ENCODE peak calls at places on chromosomes 2 and 18, in eight cellular contexts. One of them, this sample, is unnamed.

GRCh38 chr18:23314672-23315071 is 138.4 kb upstream of the RIOK3 start:
- DNase-seq in HTR-8/SVneo: no peak
- DNase-seq in GM19239: no peak
- DNase-seq in posterior cingulate gyrus: no peak
- DNase-seq in epithelial cell of esophagus: no peak
- DNase-seq in left lung: no peak
- DNase-seq in cardiac muscle cell: no peak
- DNase-seq in erythroblast: no peak
- DNase-seq in this sample: no peak

GRCh38 chr2:55838653-55839052 is 84.9 kb downstream of the EFEMP1 start:
- DNase-seq in HTR-8/SVneo: no peak
- DNase-seq in GM19239: no peak
- DNase-seq in posterior cingulate gyrus: no peak
- DNase-seq in epithelial cell of esophagus: peak; percentile 73
- DNase-seq in left lung: no peak
- DNase-seq in cardiac muscle cell: no peak
- DNase-seq in erythroblast: no peak
- DNase-seq in this sample: no peak

GRCh38 chr2:228417526-228417925 is 236.0 kb upstream of the SPHKAP start:
- DNase-seq in HTR-8/SVneo: peak; percentile 3
- DNase-seq in GM19239: no peak
- DNase-seq in posterior cingulate gyrus: no peak
- DNase-seq in epithelial cell of esophagus: peak; percentile 72
- DNase-seq in left lung: no peak
- DNase-seq in cardiac muscle cell: no peak
- DNase-seq in erythroblast: no peak
- DNase-seq in this sample: no peak

GRCh38 chr2:1051075-1051474 is 100.4 kb downstream of the SNTG2 start:
- DNase-seq in HTR-8/SVneo: no peak
- DNase-seq in GM19239: no peak
- DNase-seq in posterior cingulate gyrus: no peak
- DNase-seq in epithelial cell of esophagus: no peak
- DNase-seq in left lung: no peak
- DNase-seq in cardiac muscle cell: no peak
- DNase-seq in erythroblast: no peak
- DNase-seq in this sample: no peak

GRCh38 chr2:60317831-60318230 is 235.6 kb downstream of the BCL11A start:
- DNase-seq in HTR-8/SVneo: no peak
- DNase-seq in GM19239: peak; percentile 26
- DNase-seq in posterior cingulate gyrus: no peak
- DNase-seq in epithelial cell of esophagus: no peak
- DNase-seq in left lung: no peak
- DNase-seq in cardiac muscle cell: no peak
- DNase-seq in erythroblast: no peak
- DNase-seq in this sample: no peak

GRCh38 chr2:2557448-2557847 is 226.4 kb upstream of the MYT1L start:
- DNase-seq in HTR-8/SVneo: no peak
- DNase-seq in GM19239: no peak
- DNase-seq in posterior cingulate gyrus: no peak
- DNase-seq in epithelial cell of esophagus: no peak
- DNase-seq in left lung: no peak
- DNase-seq in cardiac muscle cell: no peak
- DNase-seq in erythroblast: no peak
- DNase-seq in this sample: no peak

GRCh38 chr2:46379213-46380037 is 82.2 kb downstream of the EPAS1 start:
- DNase-seq in HTR-8/SVneo: no peak
- DNase-seq in GM19239: no peak
- DNase-seq in posterior cingulate gyrus: no peak
- DNase-seq in epithelial cell of esophagus: no peak
- DNase-seq in left lung: no peak
- DNase-seq in cardiac muscle cell: peak; percentile 35
- DNase-seq in erythroblast: peak; percentile 45
- DNase-seq in this sample: no peak

GRCh38 chr2:231449503-231450054 is 14.7 kb downstream of the NCL start:
- DNase-seq in HTR-8/SVneo: no peak
- DNase-seq in GM19239: no peak
- DNase-seq in posterior cingulate gyrus: no peak
- DNase-seq in epithelial cell of esophagus: no peak
- DNase-seq in left lung: no peak
- DNase-seq in cardiac muscle cell: no peak
- DNase-seq in erythroblast: no peak
- DNase-seq in this sample: no peak

GRCh38 chr2:20594957-20595356 is 55.9 kb downstream of the HS1BP3 start:
- DNase-seq in HTR-8/SVneo: no peak
- DNase-seq in GM19239: no peak
- DNase-seq in posterior cingulate gyrus: no peak
- DNase-seq in epithelial cell of esophagus: no peak
- DNase-seq in left lung: peak; percentile 41
- DNase-seq in cardiac muscle cell: no peak
- DNase-seq in erythroblast: no peak
- DNase-seq in this sample: peak; percentile 49

GRCh38 chr2:236642125-236642524 is 72.5 kb downstream of the ACKR3 start:
- DNase-seq in HTR-8/SVneo: no peak
- DNase-seq in GM19239: no peak
- DNase-seq in posterior cingulate gyrus: no peak
- DNase-seq in epithelial cell of esophagus: no peak
- DNase-seq in left lung: no peak
- DNase-seq in cardiac muscle cell: no peak
- DNase-seq in erythroblast: no peak
- DNase-seq in this sample: peak; percentile 74

GRCh38 chr2:98148968-98149697 is 62.2 kb downstream of the VWA3B start:
- DNase-seq in HTR-8/SVneo: peak; percentile 67
- DNase-seq in GM19239: no peak
- DNase-seq in posterior cingulate gyrus: no peak
- DNase-seq in epithelial cell of esophagus: peak; percentile 78
- DNase-seq in left lung: no peak
- DNase-seq in cardiac muscle cell: peak; percentile 26
- DNase-seq in erythroblast: no peak
- DNase-seq in this sample: peak; percentile 10

GRCh38 chr18:27211569-27211968 is 26.5 kb upstream of the CHST9 start:
- DNase-seq in HTR-8/SVneo: no peak
- DNase-seq in GM19239: no peak
- DNase-seq in posterior cingulate gyrus: no peak
- DNase-seq in epithelial cell of esophagus: no peak
- DNase-seq in left lung: no peak
- DNase-seq in cardiac muscle cell: no peak
- DNase-seq in erythroblast: no peak
- DNase-seq in this sample: no peak

GRCh38 chr2:138176862-138177439 is 212.7 kb downstream of the HNMT start:
- DNase-seq in HTR-8/SVneo: no peak
- DNase-seq in GM19239: no peak
- DNase-seq in posterior cingulate gyrus: no peak
- DNase-seq in epithelial cell of esophagus: no peak
- DNase-seq in left lung: no peak
- DNase-seq in cardiac muscle cell: no peak
- DNase-seq in erythroblast: no peak
- DNase-seq in this sample: no peak

GRCh38 chr2:152825834-152826233 is 107.4 kb downstream of the ARL6IP6 start:
- DNase-seq in HTR-8/SVneo: no peak
- DNase-seq in GM19239: no peak
- DNase-seq in posterior cingulate gyrus: no peak
- DNase-seq in epithelial cell of esophagus: no peak
- DNase-seq in left lung: no peak
- DNase-seq in cardiac muscle cell: no peak
- DNase-seq in erythroblast: no peak
- DNase-seq in this sample: no peak

GRCh38 chr2:48328159-48328816 is 201.7 kb upstream of the STON1 start:
- DNase-seq in HTR-8/SVneo: no peak
- DNase-seq in GM19239: no peak
- DNase-seq in posterior cingulate gyrus: no peak
- DNase-seq in epithelial cell of esophagus: no peak
- DNase-seq in left lung: no peak
- DNase-seq in cardiac muscle cell: no peak
- DNase-seq in erythroblast: peak; percentile 5
- DNase-seq in this sample: no peak

GRCh38 chr18:36628435-36629094 is 200.2 kb downstream of the TPGS2 start:
- DNase-seq in HTR-8/SVneo: no peak
- DNase-seq in GM19239: no peak
- DNase-seq in posterior cingulate gyrus: no peak
- DNase-seq in epithelial cell of esophagus: peak; percentile 83
- DNase-seq in left lung: no peak
- DNase-seq in cardiac muscle cell: no peak
- DNase-seq in erythroblast: no peak
- DNase-seq in this sample: no peak

GRCh38 chr2:172373076-172373475 is 54.3 kb upstream of the ITGA6 start:
- DNase-seq in HTR-8/SVneo: no peak
- DNase-seq in GM19239: no peak
- DNase-seq in posterior cingulate gyrus: no peak
- DNase-seq in epithelial cell of esophagus: no peak
- DNase-seq in left lung: no peak
- DNase-seq in cardiac muscle cell: no peak
- DNase-seq in erythroblast: no peak
- DNase-seq in this sample: no peak

GRCh38 chr2:228261546-228261945 is 80.1 kb upstream of the SPHKAP start:
- DNase-seq in HTR-8/SVneo: no peak
- DNase-seq in GM19239: no peak
- DNase-seq in posterior cingulate gyrus: no peak
- DNase-seq in epithelial cell of esophagus: no peak
- DNase-seq in left lung: no peak
- DNase-seq in cardiac muscle cell: no peak
- DNase-seq in erythroblast: no peak
- DNase-seq in this sample: no peak

This sample was measured in suprapubic skin.